ENCODE peak calls at places on chromosomes 3 and 15, in six cellular contexts. S is Kasumi-1; V is activated CD8-positive, alpha-beta memory T cell treated with anti-CD3 and anti-CD28 coated beads for 48 hours; E is heart right ventricle; G is PC-9; R is activated CD4-positive, CD25-positive, alpha-beta regulatory T cell treated with anti-CD3 and anti-CD28 coated beads, Interleukin-2, amount 50 U/mL, for 72 hours. L is an unnamed sample.

GRCh38 chr15:80929225-80929624 is 60.4 kb downstream of the MESD start:
- DNase-seq in V (no peak), E (no peak), R (no peak), G (peak), S (no peak), L (no peak)

GRCh38 chr15:74006774-74007639 is 12.5 kb downstream of the PML start:
- DNase-seq in V (no peak), E (no peak), R (no peak), G (no peak), S (no peak), L (no peak)

GRCh38 chr3:123687286-123687685 is 102.4 kb upstream of the HACD2 start:
- DNase-seq in R (no peak), S (no peak), V (no peak), G (no peak), E (no peak), L (no peak)

GRCh38 chr3:53794597-53794996 is 51.6 kb downstream of the CHDH start:
- DNase-seq in R (no peak), V (no peak), G (no peak), S (no peak), E (no peak), L (no peak)

GRCh38 chr3:144821583-144821982 is 850.0 kb downstream of the DIPK2A start:
- DNase-seq in R (no peak), S (no peak), V (no peak), G (no peak), E (no peak), L (no peak)

GRCh38 chr15:92820233-92821021 is 79.7 kb upstream of the CHD2 start:
- DNase-seq in E (peak), G (peak), V (peak), S (peak), R (peak), L (peak)

GRCh38 chr3:140595295-140595694 is 82.6 kb upstream of the TRIM42 start:
- DNase-seq in R (no peak), V (no peak), S (no peak), E (peak), G (no peak), L (no peak)

GRCh38 chr3:171313702-171314101 is 146.5 kb downstream of the TNIK start:
- DNase-seq in V (no peak), S (no peak), G (no peak), R (no peak), E (no peak), L (no peak)

GRCh38 chr15:90020041-90020735 is 19.1 kb downstream of the ZNF710 start:
- DNase-seq in S (peak), G (no peak), R (no peak), E (peak), V (no peak), L (peak)

GRCh38 chr15:89419370-89419984 is 76.9 kb downstream of the RHCG start:
- DNase-seq in E (peak), G (peak), V (no peak), R (no peak), S (peak), L (no peak)

GRCh38 chr3:136106101-136106500 is 90.0 kb downstream of the MSL2 start:
- DNase-seq in V (no peak), R (no peak), S (no peak), E (no peak), G (no peak), L (no peak)

GRCh38 chr3:49296781-49297420 is 19.9 kb upstream of the C3orf62 start:
- DNase-seq in R (no peak), S (no peak), E (peak), G (no peak), V (no peak), L (no peak)

GRCh38 chr15:63331456-63331855 is 50.2 kb downstream of the CA12 start:
- DNase-seq in R (no peak), G (peak), E (no peak), S (no peak), V (no peak), L (no peak)

GRCh38 chr15:69836526-69837230 is 261.0 kb downstream of the TLE3 start:
- DNase-seq in R (no peak), S (no peak), G (no peak), V (no peak), E (no peak), L (no peak)

GRCh38 chr15:38564557-38565286 is at the start of gene RASGRP1:
- DNase-seq in S (no peak), V (peak), G (peak), R (peak), E (peak), L (no peak)

GRCh38 chr15:78059110-78059839 is 18.2 kb downstream of the TBC1D2B start:
- DNase-seq in V (no peak), E (no peak), S (peak), G (no peak), R (no peak), L (no peak)

GRCh38 chr15:67043939-67044771 is 21.2 kb upstream of the SMAD3 start:
- DNase-seq in V (no peak), S (no peak), R (no peak), G (peak), E (no peak), L (peak)